ENCODE peak calls at places on chromosomes 7 and 10, in four cellular contexts. F is Panc1, A is neural progenitor cell, W is GM23248. K is an unnamed sample.
A peak's percentile ranks its signal among the peaks of the same experiment; 100 is the strongest.

GRCh38 chr7:143012001-143012400 is 14.9 kb downstream of the OR9A2 start:
- DNase-seq in A (no peak), W (no peak), F (no peak), K (no peak)

GRCh38 chr7:47649901-47650300 is 68.0 kb upstream of the TNS3 start:
- DNase-seq in W (no peak), A (no peak), F (no peak), K (no peak)

GRCh38 chr10:11036424-11037011 is 18.8 kb downstream of the CELF2 start:
- DNase-seq in W (peak; percentile 68), A (peak; percentile 59), F (peak; percentile 15), K (no peak)

GRCh38 chr10:124018886-124019525 is 74.4 kb downstream of the CHST15 start:
- DNase-seq in A (no peak), F (no peak), W (no peak), K (no peak)

GRCh38 chr7:90119178-90119971 is 34.9 kb upstream of the STEAP1 start:
- DNase-seq in F (no peak), A (peak; percentile 48), W (peak; percentile 44), K (peak; percentile 55)

GRCh38 chr7:155352076-155352752 is 54.5 kb downstream of the INSIG1 start:
- DNase-seq in A (no peak), W (no peak), F (no peak), K (no peak)

GRCh38 chr7:119959811-119960210 is 313.2 kb upstream of the KCND2 start:
- DNase-seq in F (no peak), A (no peak), W (peak; percentile 71), K (no peak)

GRCh38 chr10:15068802-15069201 is 19.8 kb downstream of the ACBD7 start:
- DNase-seq in W (peak; percentile 62), A (no peak), F (no peak), K (no peak)

GRCh38 chr10:58992830-58993460 is 183.5 kb upstream of the PHYHIPL start:
- DNase-seq in F (no peak), W (no peak), A (no peak), K (no peak)

GRCh38 chr10:60387531-60387930 is 2.1 kb downstream of the ANK3 start:
- DNase-seq in W (no peak), A (no peak), F (no peak), K (no peak)

GRCh38 chr10:102783541-102783930 is 39.8 kb downstream of the WBP1L start:
- DNase-seq in A (no peak), W (no peak), F (no peak), K (no peak)

GRCh38 chr7:2525931-2526630 is 6.5 kb downstream of the LFNG start:
- DNase-seq in W (no peak), F (no peak), A (no peak), K (no peak)

GRCh38 chr7:45101748-45102147 is 9.7 kb downstream of the TBRG4 start:
- DNase-seq in W (no peak), A (no peak), F (no peak), K (no peak)

GRCh38 chr10:122142652-122143237 is 128.4 kb upstream of the BTBD16 start:
- DNase-seq in A (peak; percentile 67), F (no peak), W (no peak), K (no peak)

GRCh38 chr10:72503241-72503640 is 122.6 kb downstream of the MICU1 start:
- DNase-seq in W (peak; percentile 77), F (no peak), A (no peak), K (no peak)

GRCh38 chr7:73618538-73618937 is 5.8 kb downstream of the MLXIPL start:
- DNase-seq in W (no peak), A (no peak), F (no peak), K (no peak)

GRCh38 chr7:1825877-1826741 is 156.0 kb downstream of the ELFN1 start:
- DNase-seq in W (no peak), A (no peak), F (no peak), K (no peak)

GRCh38 chr7:42856605-42856987 is 55.3 kb downstream of the C7orf25 start:
- DNase-seq in W (peak; percentile 32), A (no peak), F (no peak), K (no peak)

GRCh38 chr10:103757531-103758293 is 97.7 kb downstream of the SH3PXD2A start:
- DNase-seq in F (no peak), W (peak; percentile 77), A (no peak), K (no peak)

GRCh38 chr7:41148521-41148951 is 554.4 kb downstream of the INHBA start:
- DNase-seq in W (peak; percentile 93), F (peak; percentile 54), A (no peak), K (no peak)

GRCh38 chr10:68636335-68636734 is 76.2 kb downstream of the TET1 start:
- DNase-seq in F (no peak), W (no peak), A (no peak), K (no peak)

GRCh38 chr7:79615466-79615865 is 162.0 kb upstream of the MAGI2 start:
- DNase-seq in F (no peak), A (no peak), W (no peak), K (no peak)

GRCh38 chr10:132689721-132690360 is 96.1 kb downstream of the NKX6-2 start:
- DNase-seq in A (no peak), W (no peak), F (no peak), K (no peak)

GRCh38 chr10:28367865-28368541 is 65.1 kb upstream of the MPP7 start:
- DNase-seq in W (no peak), F (no peak), A (no peak), K (no peak)

GRCh38 chr7:37977243-37977642 is 56.8 kb downstream of the EPDR1 start:
- DNase-seq in A (no peak), W (no peak), F (peak; percentile 53), K (no peak)

GRCh38 chr7:47377741-47378140 is 204.2 kb downstream of the TNS3 start:
- DNase-seq in A (no peak), F (no peak), W (no peak), K (no peak)

GRCh38 chr10:12703813-12704212 is 297.7 kb downstream of the CCDC3 start:
- DNase-seq in W (peak; percentile 86), A (no peak), F (no peak), K (no peak)

GRCh38 chr10:73076361-73077183 is 20.1 kb downstream of the P4HA1 start:
- DNase-seq in A (no peak), W (peak; percentile 86), F (no peak), K (no peak)

GRCh38 chr7:134370135-134370534 is 53.4 kb upstream of the SLC35B4 start:
- DNase-seq in W (no peak), A (no peak), F (no peak), K (no peak)

GRCh38 chr7:35849158-35849831 is 48.4 kb downstream of the SEPTIN7 start:
- DNase-seq in A (peak; percentile 16), W (no peak), F (no peak), K (no peak)

GRCh38 chr7:47846117-47846836 is 102.0 kb downstream of the PKD1L1 start:
- DNase-seq in W (peak; percentile 57), A (no peak), F (peak; percentile 94), K (no peak)

GRCh38 chr10:61993676-61994401 is 92.3 kb downstream of the ARID5B start:
- DNase-seq in A (no peak), W (peak; percentile 59), F (no peak), K (no peak)

GRCh38 chr10:63788152-63788821 is 267.1 kb downstream of the REEP3 start:
- DNase-seq in F (no peak), A (no peak), W (no peak), K (no peak)

GRCh38 chr10:68235111-68235510 is 3.2 kb upstream of the ATOH7 start:
- DNase-seq in W (no peak), F (no peak), A (no peak), K (no peak)

GRCh38 chr7:103715376-103716110 is 269.5 kb upstream of the SLC26A5 start:
- DNase-seq in A (no peak), W (no peak), F (no peak), K (no peak)

GRCh38 chr7:141992688-141993087 is 3.0 kb upstream of the MGAM start:
- DNase-seq in F (no peak), W (no peak), A (no peak), K (no peak)

GRCh38 chr10:15370741-15371701 is at the start of gene FAM171A1:
- DNase-seq in W (peak; percentile 82), A (peak; percentile 91), F (no peak), K (peak; percentile 70)

GRCh38 chr7:77409005-77409738 is 7.0 kb downstream of the GSAP start:
- DNase-seq in F (peak; percentile 48), W (peak; percentile 70), A (no peak), K (no peak)

DNA sequence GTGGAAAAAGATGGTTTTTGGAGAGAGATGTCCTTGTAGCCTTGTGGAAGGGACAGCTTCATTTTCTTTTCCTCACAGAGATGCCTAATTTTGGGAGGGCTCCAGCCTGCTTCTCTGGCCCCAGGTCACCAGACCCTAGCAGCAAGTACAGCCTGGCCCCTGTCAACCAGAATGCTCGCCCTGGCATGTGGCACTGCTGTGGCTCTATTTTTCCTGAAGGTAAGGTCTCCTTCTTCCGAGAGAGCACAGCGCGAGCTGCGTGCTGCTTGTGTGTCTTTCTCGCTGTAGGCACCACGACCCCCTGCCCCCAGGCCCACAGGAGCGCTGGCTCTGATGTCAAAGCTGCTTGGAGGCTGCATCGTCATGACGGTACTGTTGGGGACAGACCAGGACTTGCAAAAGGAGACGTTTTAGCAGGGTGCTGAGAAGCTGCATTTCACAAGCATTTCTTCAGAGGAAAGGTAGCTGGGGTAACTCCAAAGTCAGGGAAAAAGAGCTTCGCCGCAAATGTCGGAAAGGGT is 58.7 kb downstream of the CLEC2L start:
- DNase-seq in F (no peak), W (no peak), A (no peak), K (no peak)
- H3K27ac ChIP-seq in F (no peak overlapping the region), W (no peak overlapping the region), A (no peak overlapping the region), K (no peak overlapping the region)

GRCh38 chr7:55887786-55888185 is 530 bp downstream of the ZNF713 start:
- DNase-seq in W (peak; percentile 17), F (no peak), A (no peak), K (no peak)
- H3K27ac ChIP-seq in W (no peak overlapping the region), F (peak overlapping the region; percentile 84), A (peak overlapping the region; percentile 70), K (no peak overlapping the region)

DNA sequence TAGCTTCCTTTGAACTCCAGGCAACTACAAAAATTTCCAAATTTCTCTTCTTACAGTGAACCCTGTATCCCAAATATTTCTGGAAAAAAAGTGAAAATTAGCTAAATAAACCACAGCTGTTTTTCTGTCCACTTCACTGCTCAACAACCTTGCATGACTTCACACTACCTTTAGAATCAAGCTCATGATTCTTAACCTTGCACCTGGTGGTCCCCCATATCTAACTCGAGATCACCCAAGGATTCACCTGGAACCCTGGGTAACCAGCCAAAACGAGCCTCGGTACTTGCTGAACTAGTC is 47.5 kb downstream of the PDLIM1 start:
- DNase-seq in A (no peak), F (no peak), W (no peak), K (no peak)
- H3K27ac ChIP-seq in A (no peak overlapping the region), F (peak overlapping the region; percentile 73), W (no peak overlapping the region), K (no peak overlapping the region)

GRCh38 chr10:97080051-97080776 is 105.5 kb downstream of the SLIT1 start:
- DNase-seq in A (no peak), F (no peak), W (no peak), K (no peak)
- H3K27ac ChIP-seq in A (no peak overlapping the region), F (no peak overlapping the region), W (no peak overlapping the region), K (no peak overlapping the region)

GRCh38 chr10:42941245-42941644 is 135.6 kb upstream of the RET start:
- DNase-seq in F (no peak), W (no peak), A (no peak), K (no peak)
- H3K27ac ChIP-seq in F (no peak overlapping the region), W (no peak overlapping the region), A (no peak overlapping the region), K (no peak overlapping the region)

GRCh38 chr7:136685506-136685905 is 182.9 kb upstream of the CHRM2 start:
- DNase-seq in W (peak; percentile 13), A (peak; percentile 8), F (no peak), K (no peak)
- H3K27ac ChIP-seq in W (no peak overlapping the region), A (no peak overlapping the region), F (no peak overlapping the region), K (no peak overlapping the region)

GRCh38 chr7:85019176-85019575 is 167.7 kb downstream of the SEMA3D start:
- DNase-seq in F (no peak), W (no peak), A (no peak), K (no peak)
- H3K27ac ChIP-seq in F (peak overlapping the region; percentile 68), W (no peak overlapping the region), A (no peak overlapping the region), K (no peak overlapping the region)